ENCODE peak calls at places on chromosome 17, in eight cellular contexts. C is esophagus squamous epithelium; D is right cardiac atrium; S is mammary epithelial cell; V is CD8-positive, alpha-beta memory T cell; Q is CD4-positive, CD25-positive, alpha-beta regulatory T cell; T is BE2C; I is heart left ventricle. J is an unnamed sample.

GRCh38 chr17:4715071-4715749 is 4.8 kb downstream of the ARRB2 start:
- DNase-seq in T (no peak), V (peak; percentile 69), C (no peak), I (no peak), S (no peak), D (no peak), Q (peak; percentile 80), J (no peak)

GRCh38 chr17:19876524-19877161 is 8.9 kb upstream of the ULK2 start:
- DNase-seq in T (no peak), C (no peak), S (no peak), I (peak; percentile 64), D (peak; percentile 63), V (peak; percentile 61), Q (peak; percentile 74), J (no peak)

GRCh38 chr17:8825802-8826201 is 26.6 kb upstream of the MFSD6L start:
- DNase-seq in C (no peak), S (no peak), V (no peak), I (no peak), Q (no peak), D (no peak), T (no peak), J (no peak)

GRCh38 chr17:1726626-1727257 is 2.2 kb downstream of the WDR81 start:
- DNase-seq in T (no peak), Q (no peak), I (no peak), S (no peak), V (no peak), C (no peak), D (peak; percentile 25), J (no peak)

GRCh38 chr17:2853722-2854580 is 57.7 kb downstream of the RAP1GAP2 start:
- DNase-seq in C (no peak), Q (no peak), I (peak; percentile 35), T (peak; percentile 27), V (no peak), D (peak; percentile 28), S (peak; percentile 43), J (no peak)

GRCh38 chr17:43467981-43468541 is 15.7 kb upstream of the DHX8 start:
- DNase-seq in T (no peak), D (no peak), C (no peak), Q (no peak), I (no peak), V (no peak), S (peak; percentile 86), J (peak; percentile 27)

GRCh38 chr17:14201087-14201486 is 35.6 kb downstream of the CDRT15 start:
- DNase-seq in D (no peak), T (no peak), S (no peak), V (peak; percentile 63), I (no peak), C (no peak), Q (peak; percentile 90), J (no peak)

GRCh38 chr17:4509402-4509801 is 10.7 kb downstream of the SPNS2 start:
- DNase-seq in S (no peak), Q (peak; percentile 45), C (no peak), D (peak; percentile 62), V (no peak), I (no peak), T (no peak), J (no peak)

GRCh38 chr17:49752508-49752907 is 11.4 kb downstream of the FAM117A start:
- DNase-seq in C (no peak), S (no peak), T (no peak), I (no peak), V (no peak), Q (no peak), D (no peak), J (no peak)
- H3K4me1 ChIP-seq in C (no peaks in the 10 kb centered on the region), S (no peaks in the 10 kb centered on the region), T (peaks cover 9% of the 10 kb centered on the region), I (peaks cover 40% of the 10 kb centered on the region), V (peaks cover 90% of the 10 kb centered on the region), Q (peaks cover 91% of the 10 kb centered on the region), D (peaks cover 18% of the 10 kb centered on the region), J (no peaks in the 10 kb centered on the region)

DNA sequence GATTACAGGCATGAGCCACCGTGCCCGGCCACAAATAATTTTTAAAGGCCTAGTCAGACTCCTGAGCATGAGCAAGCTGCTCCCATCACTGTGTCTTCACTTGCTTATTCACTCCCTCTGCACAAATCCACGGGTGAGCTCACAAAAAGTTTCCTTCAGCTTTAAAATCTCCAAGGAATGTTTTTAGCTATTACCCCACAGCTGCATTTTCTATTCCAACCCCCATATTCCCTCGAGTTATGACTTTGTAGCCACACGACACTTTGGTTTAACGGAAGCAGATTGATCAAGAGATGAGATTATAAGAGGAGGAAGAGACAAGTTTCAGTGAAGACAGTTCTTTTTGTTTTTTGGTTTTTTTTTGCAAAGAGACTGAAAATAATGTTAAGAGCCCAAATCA is 49.1 kb upstream of the SLC25A19 start:
- DNase-seq in V (no peak), C (no peak), I (no peak), S (no peak), D (no peak), T (no peak), Q (peak; percentile 55), J (no peak)
- H3K4me1 ChIP-seq in V (peaks cover 76% of the 10 kb centered on the region), C (peaks cover 8% of the 10 kb centered on the region), I (peaks cover 40% of the 10 kb centered on the region), S (no peaks in the 10 kb centered on the region), D (peaks cover 12% of the 10 kb centered on the region), T (no peaks in the 10 kb centered on the region), Q (peaks cover 75% of the 10 kb centered on the region), J (no peaks in the 10 kb centered on the region)

GRCh38 chr17:49631496-49631895 is 46.4 kb downstream of the SPOP start:
- DNase-seq in Q (no peak), S (no peak), I (no peak), V (no peak), T (no peak), D (no peak), C (no peak), J (no peak)

GRCh38 chr17:49630113-49630900 is 47.6 kb downstream of the SPOP start:
- DNase-seq in C (no peak), I (no peak), V (no peak), Q (no peak), T (no peak), D (no peak), S (no peak), J (no peak)

GRCh38 chr17:49633762-49634486 is 44.0 kb downstream of the SPOP start:
- DNase-seq in I (no peak), V (no peak), T (no peak), Q (no peak), S (no peak), D (no peak), C (no peak), J (no peak)

GRCh38 chr17:49633250-49633649 is 44.6 kb downstream of the SPOP start:
- DNase-seq in D (no peak), C (no peak), V (no peak), Q (no peak), T (no peak), I (no peak), S (no peak), J (no peak)

GRCh38 chr17:49632201-49632600 is 45.7 kb downstream of the SPOP start:
- DNase-seq in T (no peak), D (no peak), I (no peak), V (no peak), C (no peak), Q (no peak), S (no peak), J (no peak)
- H3K4me1 ChIP-seq in T (peaks cover 9% of the 10 kb centered on the region), D (peaks cover 8% of the 10 kb centered on the region), I (peaks cover 100% of the 10 kb centered on the region), V (peaks cover 4% of the 10 kb centered on the region), C (no peaks in the 10 kb centered on the region), Q (peaks cover 7% of the 10 kb centered on the region), S (no peaks in the 10 kb centered on the region), J (peaks cover 7% of the 10 kb centered on the region)

DNA sequence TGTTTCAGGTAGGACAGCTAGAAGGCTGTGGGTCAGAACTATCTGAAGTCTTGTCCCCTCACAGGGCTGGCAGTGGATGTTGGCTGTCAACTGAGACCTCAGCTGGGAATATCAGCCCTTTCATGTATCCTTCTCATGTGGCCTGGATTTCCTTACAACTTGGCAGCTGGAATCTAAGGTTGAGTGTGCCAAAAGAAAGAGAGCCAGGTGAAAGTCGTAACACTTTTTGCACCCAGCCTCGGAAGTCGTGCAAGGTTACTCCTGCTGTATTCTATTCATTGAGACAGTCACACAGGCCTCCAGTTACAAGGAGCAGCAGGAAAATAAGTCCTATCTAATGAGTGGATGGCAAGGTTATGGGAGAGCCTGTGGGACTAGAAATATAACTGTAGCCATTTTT is 52.6 kb upstream of the DNAH9 start:
- DNase-seq in Q (no peak), D (no peak), I (no peak), V (no peak), C (no peak), S (no peak), T (no peak), J (no peak)
- H3K4me1 ChIP-seq in Q (no peaks in the 10 kb centered on the region), D (no peaks in the 10 kb centered on the region), I (no peaks in the 10 kb centered on the region), V (no peaks in the 10 kb centered on the region), C (no peaks in the 10 kb centered on the region), S (no peaks in the 10 kb centered on the region), T (no peaks in the 10 kb centered on the region), J (no peaks in the 10 kb centered on the region)

DNA sequence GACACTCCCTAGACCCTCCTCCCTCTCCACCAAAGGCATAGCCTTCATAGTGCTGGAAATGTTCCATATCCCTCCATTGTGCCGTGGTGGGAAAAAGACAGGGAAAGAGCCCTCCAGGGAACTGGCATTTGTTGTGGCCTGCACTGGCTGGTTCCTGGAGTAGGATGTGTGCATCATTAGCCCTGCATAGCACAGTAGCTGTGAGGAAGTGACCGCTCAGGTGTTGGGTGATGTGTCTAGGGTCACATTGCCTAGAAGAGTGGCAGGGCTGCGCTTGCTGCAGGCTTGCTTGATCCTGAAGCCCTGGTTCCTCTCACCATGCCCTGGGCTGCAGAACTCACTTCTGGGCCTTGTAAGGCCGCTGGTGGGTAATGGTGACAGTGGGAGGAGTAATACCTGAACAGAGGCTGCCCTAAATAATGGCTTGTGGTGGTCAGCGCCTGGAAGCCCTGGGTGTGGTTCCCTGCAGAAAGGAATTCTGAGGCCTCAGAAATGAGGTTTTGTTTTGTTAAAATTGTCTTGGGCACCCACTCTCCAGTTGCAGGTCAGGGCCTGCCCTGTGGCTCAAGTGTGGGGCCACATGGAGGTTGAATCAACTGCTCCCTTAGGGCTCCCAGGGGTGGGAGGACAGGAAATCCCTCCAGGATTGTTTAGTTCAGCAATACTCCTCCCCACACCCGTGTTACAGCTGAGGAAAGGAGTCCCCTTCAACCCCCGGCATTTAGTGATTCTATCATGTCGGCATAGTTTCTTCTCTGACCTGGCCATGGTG is 62.7 kb downstream of the KSR1 start:
- DNase-seq in T (no peak), I (no peak), S (peak; percentile 68), Q (no peak), D (no peak), V (no peak), C (no peak), J (no peak)
- H3K4me1 ChIP-seq in T (no peaks in the 10 kb centered on the region), I (peaks cover 19% of the 10 kb centered on the region), S (peaks cover 16% of the 10 kb centered on the region), Q (no peaks in the 10 kb centered on the region), D (peaks cover 5% of the 10 kb centered on the region), V (no peaks in the 10 kb centered on the region), C (peaks cover 25% of the 10 kb centered on the region), J (peaks cover 4% of the 10 kb centered on the region)

DNA sequence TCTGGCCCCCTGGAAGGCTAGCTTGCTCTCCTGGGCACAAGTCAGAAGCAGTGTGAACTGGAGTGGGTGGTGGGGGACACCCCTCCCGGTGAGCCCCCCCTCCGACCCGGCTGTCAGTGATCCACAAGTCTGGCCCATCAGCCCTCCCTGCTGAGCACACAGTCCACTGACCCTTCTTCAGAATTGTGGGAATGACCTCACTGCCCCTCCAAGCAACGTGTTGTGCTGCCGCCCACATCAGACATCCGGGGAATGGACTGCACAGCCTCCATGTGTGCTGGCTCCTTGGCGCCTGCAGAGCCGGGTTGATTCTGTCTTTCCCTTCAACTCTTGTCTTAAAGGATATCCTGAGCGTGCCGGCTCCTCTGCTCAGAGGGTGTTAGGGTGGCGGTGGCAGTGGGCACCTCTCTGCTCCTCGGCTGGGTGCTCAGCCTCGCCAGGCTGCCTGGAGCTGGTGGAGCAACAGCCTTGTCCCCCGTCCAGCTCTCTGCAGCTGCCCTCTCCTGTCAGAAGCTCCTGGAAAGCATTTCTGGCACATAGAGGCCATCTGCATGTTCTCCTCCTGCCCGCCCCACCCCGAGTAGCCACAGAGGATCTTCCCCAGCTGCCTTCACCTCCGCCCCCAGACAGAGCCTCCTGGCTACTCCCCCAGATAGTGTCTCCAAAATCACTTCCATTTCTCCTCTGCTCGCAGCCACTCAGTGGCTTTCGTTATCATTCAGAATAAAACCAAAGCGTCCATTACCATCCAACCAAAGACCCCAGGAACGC is 19.8 kb downstream of the NPTX1 start:
- DNase-seq in C (no peak), I (peak; percentile 58), T (no peak), S (no peak), V (no peak), D (no peak), Q (no peak), J (peak; percentile 76)
- H3K4me1 ChIP-seq in C (peaks cover 11% of the 10 kb centered on the region), I (peaks cover 27% of the 10 kb centered on the region), T (no peaks in the 10 kb centered on the region), S (peaks cover 20% of the 10 kb centered on the region), V (peaks cover 17% of the 10 kb centered on the region), D (peaks cover 4% of the 10 kb centered on the region), Q (peaks cover 15% of the 10 kb centered on the region), J (no peaks in the 10 kb centered on the region)